ENCODE peak calls at places on chromosome 10, in eight cellular contexts. W, U, X, G, J, T, B and Y are unnamed samples. For H3K4me1 and H3K27me3, the result is how much of the 10 kb centered on the place peaks cover.

GRCh38 chr10:103501186-103501585 is 7.7 kb downstream of the NEURL1 start:
- DNase-seq in B (no peak), G (no peak), T (no peak), J (no peak), U (no peak), X (no peak), W (no peak), Y (no peak)

GRCh38 chr10:73873163-73873842 is 1.1 kb downstream of the CAMK2G start:
- DNase-seq in X (no peak), J (no peak), U (no peak), G (no peak), W (no peak), T (no peak), B (no peak), Y (no peak)

GRCh38 chr10:69453759-69454158 is 2.5 kb downstream of the TSPAN15 start:
- DNase-seq in J (no peak), B (no peak), G (no peak), T (no peak), W (no peak), U (no peak), X (no peak), Y (no peak)

GRCh38 chr10:126062132-126063032 is 166.0 kb downstream of the FANK1 start:
- DNase-seq in U (no peak), B (no peak), G (no peak), J (peak), X (peak), W (no peak), T (peak), Y (peak)

GRCh38 chr10:90111671-90112070 is 410.3 kb downstream of the KIF20B start:
- DNase-seq in W (no peak), U (no peak), B (no peak), X (no peak), T (no peak), G (no peak), J (no peak), Y (no peak)

GRCh38 chr10:72808001-72808400 is 85.5 kb upstream of the OIT3 start:
- DNase-seq in X (no peak), U (no peak), T (no peak), G (no peak), W (no peak), B (no peak), J (no peak), Y (no peak)

GRCh38 chr10:4947635-4948596 is 15.3 kb upstream of the AKR1C1 start:
- DNase-seq in W (no peak), G (peak), X (peak), T (peak), U (peak), B (no peak), J (peak), Y (no peak)

GRCh38 chr10:60666221-60666620 is 112.1 kb upstream of the CDK1 start:
- DNase-seq in J (no peak), T (no peak), X (no peak), W (no peak), U (no peak), G (no peak), B (no peak), Y (no peak)

GRCh38 chr10:34088208-34088794 is 726.8 kb downstream of the PARD3 start:
- DNase-seq in T (no peak), B (no peak), W (no peak), G (no peak), X (no peak), J (no peak), U (no peak), Y (no peak)

GRCh38 chr10:118785566-118785965 is 30.8 kb upstream of the CACUL1 start:
- DNase-seq in J (no peak), U (no peak), G (no peak), B (no peak), X (no peak), W (no peak), T (no peak), Y (no peak)

GRCh38 chr10:132421377-132422168 is 24.6 kb downstream of the PWWP2B start:
- DNase-seq in W (no peak), G (peak), B (no peak), T (peak), U (peak), X (peak), J (no peak), Y (no peak)

GRCh38 chr10:132422169-132422691 is 25.2 kb downstream of the PWWP2B start:
- DNase-seq in B (no peak), T (no peak), W (no peak), U (no peak), J (no peak), X (no peak), G (no peak), Y (no peak)

GRCh38 chr10:132425029-132425758 is 28.2 kb downstream of the PWWP2B start:
- DNase-seq in T (no peak), U (no peak), W (no peak), X (no peak), B (no peak), J (no peak), G (no peak), Y (no peak)

GRCh38 chr10:132422931-132423813 is 26.2 kb downstream of the PWWP2B start:
- DNase-seq in T (no peak), U (no peak), X (no peak), W (no peak), B (no peak), G (no peak), J (no peak), Y (no peak)

DNA sequence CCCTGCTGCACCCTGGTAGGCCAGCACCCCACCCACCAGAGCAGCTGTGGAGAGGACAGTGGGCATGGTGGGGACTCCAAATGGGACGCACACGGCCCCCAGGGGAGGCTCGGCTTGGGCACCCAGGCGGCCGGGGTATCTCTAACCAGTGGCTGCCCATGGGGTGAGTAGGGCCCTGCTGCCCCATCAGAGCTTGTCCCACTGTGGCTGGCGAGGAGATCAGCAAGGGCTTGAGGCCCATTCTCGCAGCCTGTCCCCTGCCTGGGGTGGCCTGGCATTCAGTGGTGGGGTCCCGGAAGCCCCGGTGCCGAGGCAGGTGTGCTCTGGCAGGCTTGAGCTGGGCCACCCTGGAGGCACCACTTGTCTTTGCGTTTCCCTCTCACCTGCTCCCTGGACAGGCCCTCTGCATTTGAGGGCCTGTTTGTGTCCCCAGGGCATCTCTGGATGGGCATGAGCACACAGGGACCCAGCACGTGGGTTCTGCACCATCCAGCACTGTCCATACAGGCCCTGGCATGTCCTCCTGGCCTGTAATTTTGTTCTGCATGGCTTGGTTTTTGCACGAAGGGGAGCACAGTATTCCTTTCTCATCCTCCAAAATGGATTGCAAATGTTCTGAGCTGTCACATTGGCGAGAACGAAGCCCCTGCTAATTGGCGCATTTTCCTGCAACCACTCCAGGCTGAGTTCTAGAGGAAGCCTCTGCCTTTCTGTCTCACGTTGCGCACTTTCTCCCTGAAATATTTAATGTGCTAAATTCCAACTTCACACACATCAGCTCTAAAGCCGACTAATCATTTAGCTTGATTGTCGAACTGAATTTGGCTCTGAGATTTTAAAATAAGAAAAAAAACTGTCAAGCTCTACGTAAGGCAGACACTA is 27.2 kb downstream of the PWWP2B start:
- DNase-seq in X (no peak), T (no peak), U (no peak), B (no peak), W (no peak), G (no peak), J (no peak), Y (no peak)
- H3K4me1 ChIP-seq in X (under half), T (under half), U (under half), B (under half), W (under half), G (under half), J (under half), Y (under half)

GRCh38 chr10:43076311-43076875 is 476 bp upstream of the RET start:
- DNase-seq in J (no peak), T (no peak), X (no peak), G (no peak), W (no peak), U (no peak), B (no peak), Y (no peak)

GRCh38 chr10:43074827-43075611 is 1.9 kb upstream of the RET start:
- DNase-seq in U (no peak), X (no peak), J (no peak), G (no peak), T (no peak), W (no peak), B (no peak), Y (no peak)

GRCh38 chr10:43074409-43074808 is 2.5 kb upstream of the RET start:
- DNase-seq in G (no peak), J (no peak), B (no peak), U (no peak), W (no peak), X (no peak), T (no peak), Y (no peak)

GRCh38 chr10:43076876-43077420 is at the start of gene RET:
- DNase-seq in U (peak), J (no peak), T (peak), X (no peak), G (no peak), B (no peak), W (no peak), Y (no peak)

GRCh38 chr10:43075612-43076003 is 1.3 kb upstream of the RET start:
- DNase-seq in T (no peak), B (no peak), G (no peak), J (no peak), U (no peak), X (no peak), W (no peak), Y (no peak)
- H3K27me3 ChIP-seq in T (under half), B (under half), G (half or more), J (under half), U (half or more), X (under half), W (under half), Y (under half)

DNA sequence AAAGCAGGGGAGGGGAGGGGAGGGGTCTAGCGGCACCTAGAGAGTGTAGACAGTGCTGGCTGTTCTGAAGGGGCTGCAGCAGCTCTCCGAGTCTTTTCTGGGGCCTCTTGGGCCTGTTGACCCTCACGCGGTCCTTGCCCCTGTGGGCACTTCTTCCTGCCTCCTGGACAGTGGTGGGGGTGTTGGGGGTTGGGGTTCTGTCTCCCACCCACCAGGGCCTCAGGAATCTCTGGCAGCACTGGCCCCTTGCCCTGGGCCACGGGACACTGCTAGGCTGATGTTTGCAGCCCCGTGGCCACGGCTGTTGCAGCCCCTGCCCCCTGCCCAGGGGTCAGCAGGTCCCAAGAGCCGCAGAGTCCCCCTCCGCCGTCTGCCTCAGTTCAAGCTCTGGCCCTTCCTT is 68.9 kb upstream of the INPP5A start:
- DNase-seq in W (no peak), J (no peak), G (no peak), U (no peak), X (no peak), B (no peak), T (no peak), Y (no peak)
- H3K27ac ChIP-seq in W (peak), J (no peak), G (no peak), U (no peak), X (no peak), B (no peak), T (peak), Y (no peak)

GRCh38 chr10:354901-355617 is 219.8 kb downstream of the ZMYND11 start:
- DNase-seq in W (no peak), J (no peak), G (no peak), X (no peak), B (no peak), U (no peak), T (no peak), Y (no peak)
- H3K4me1 ChIP-seq in W (under half), J (under half), G (under half), X (under half), B (under half), U (under half), T (under half), Y (under half)